ENCODE peak calls at places on chromosome 20, in six cellular contexts. D is A549, R is PC-9, E is astrocyte of the cerebellum, K is mammary epithelial cell, J is pancreas. I is an unnamed sample.

GRCh38 chr20:4069741-4070140 is 54.4 kb upstream of the RNF24 start:
- DNase-seq in J (no peak), D (no peak), K (peak), R (no peak), E (no peak), I (no peak)

GRCh38 chr20:63196756-63197470 is 19.0 kb downstream of the YTHDF1 start:
- DNase-seq in E (no peak), R (no peak), K (no peak), J (no peak), D (no peak), I (no peak)

GRCh38 chr20:4795394-4795793 is 73.7 kb downstream of the PRND start:
- DNase-seq in K (peak), J (no peak), D (peak), E (peak), R (peak), I (peak)

GRCh38 chr20:8255945-8256632 is 124.0 kb downstream of the PLCB1 start:
- DNase-seq in D (no peak), K (peak), E (no peak), R (no peak), J (no peak), I (no peak)

GRCh38 chr20:13953227-13953626 is 37.2 kb downstream of the SEL1L2 start:
- DNase-seq in D (peak), E (no peak), K (no peak), R (no peak), J (no peak), I (no peak)

GRCh38 chr20:53655909-53656652 is 62.4 kb upstream of the ZNF217 start:
- DNase-seq in J (no peak), K (peak), E (no peak), R (no peak), D (no peak), I (no peak)

GRCh38 chr20:59219206-59219605 is 55.6 kb downstream of the ZNF831 start:
- DNase-seq in D (no peak), J (no peak), R (no peak), E (no peak), K (no peak), I (no peak)

GRCh38 chr20:31687777-31688176 is 34.9 kb downstream of the BCL2L1 start:
- DNase-seq in J (no peak), E (no peak), R (no peak), D (no peak), K (no peak), I (no peak)

GRCh38 chr20:8837396-8837795 is 231.5 kb upstream of the PLCB4 start:
- DNase-seq in D (peak), J (no peak), E (no peak), R (no peak), K (peak), I (no peak)

GRCh38 chr20:59765599-59766177 is 161.3 kb downstream of the PHACTR3 start:
- DNase-seq in D (no peak), J (no peak), K (peak), E (no peak), R (peak), I (no peak)

GRCh38 chr20:6940052-6940451 is 172.6 kb downstream of the BMP2 start:
- DNase-seq in D (peak), E (no peak), J (no peak), K (peak), R (peak), I (no peak)

GRCh38 chr20:58297394-58297793 is 12.1 kb upstream of the RAB22A start:
- DNase-seq in E (no peak), J (no peak), R (no peak), K (no peak), D (no peak), I (no peak)

GRCh38 chr20:21125849-21126840 is at the start of gene KIZ:
- DNase-seq in D (peak), E (peak), K (peak), R (peak), J (peak), I (peak)
- TF ChIP-seq CTCF in D (no peak), E (peak), K (peak), R (peak), J (peak), I (peak)

GRCh38 chr20:49603209-49603627 is 35.3 kb upstream of the PTGIS start:
- DNase-seq in R (no peak), D (peak), E (no peak), K (no peak), J (no peak), I (peak)
- TF ChIP-seq CTCF in R (peak), D (peak), E (peak), K (peak), J (no peak), I (peak)

GRCh38 chr20:37392441-37393195 is 46.7 kb downstream of the SRC start:
- DNase-seq in E (no peak), D (peak), K (no peak), R (no peak), J (no peak), I (no peak)
- TF ChIP-seq CTCF in E (peak), D (peak), K (peak), R (peak), J (no peak), I (peak)

GRCh38 chr20:36275441-36276189 is 30.5 kb upstream of the DLGAP4 start:
- DNase-seq in J (no peak), D (no peak), K (no peak), E (no peak), R (no peak), I (no peak)
- TF ChIP-seq CTCF in J (no peak), D (no peak), K (no peak), E (no peak), R (no peak), I (no peak)

DNA sequence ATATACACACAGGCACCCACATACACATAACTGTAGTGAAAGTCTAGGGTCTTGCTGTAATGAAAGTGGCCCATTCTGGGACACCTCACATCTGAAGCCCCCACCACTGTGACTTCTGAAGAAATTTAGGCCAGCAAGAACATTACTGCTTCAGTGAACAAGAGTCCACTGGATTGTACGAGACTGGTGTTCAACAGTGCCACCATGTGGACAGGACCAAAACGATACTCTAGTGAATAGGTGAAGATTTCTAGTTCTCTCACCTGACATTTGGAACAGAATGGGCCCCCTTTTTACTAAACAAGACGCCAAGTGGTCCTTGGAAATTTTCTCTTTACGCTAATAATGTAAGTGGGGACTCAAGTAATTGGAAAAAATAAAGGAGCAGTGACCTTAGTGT is 156.9 kb downstream of the MAFB start:
- DNase-seq in D (peak), E (no peak), J (no peak), R (peak), K (peak), I (no peak)
- TF ChIP-seq CTCF in D (peak), E (peak), J (no peak), R (peak), K (peak), I (peak)